ENCODE peak calls at places on chromosomes 5 and 9, in seven cellular contexts. A is CD8-positive, alpha-beta T cell; X is MM.1S; D is GM06990; Z is kidney epithelial cell; L is fibroblast of lung; W is SJSA1. B is an unnamed sample.

GRCh38 chr5:7394889-7395431 is 978 bp upstream of the ADCY2 start:
- DNase-seq in A (no peak), X (no peak), D (no peak), Z (no peak), L (no peak), W (no peak), B (no peak)

GRCh38 chr9:129145841-129146292 is 32.2 kb downstream of the IER5L start:
- DNase-seq in A (no peak), X (no peak), D (no peak), Z (no peak), L (peak; percentile 97), W (peak; percentile 68), B (no peak)

GRCh38 chr9:93958875-93959682 is 3.9 kb upstream of the BARX1 start:
- DNase-seq in A (no peak), X (no peak), D (no peak), Z (no peak), L (peak; percentile 34), W (no peak), B (no peak)

GRCh38 chr5:169970334-169970733 is 10.0 kb downstream of the INSYN2B start:
- DNase-seq in A (no peak), X (no peak), D (no peak), Z (no peak), L (no peak), W (no peak), B (no peak)

GRCh38 chr5:74766348-74766886 is 500 bp downstream of the GFM2 start:
- DNase-seq in A (no peak), X (peak; percentile 67), D (peak; percentile 9), Z (no peak), L (peak; percentile 73), W (no peak), B (peak; percentile 55)

GRCh38 chr9:69674741-69675438 is 2.7 kb upstream of the APBA1 start:
- DNase-seq in A (no peak), X (no peak), D (no peak), Z (no peak), L (peak; percentile 89), W (no peak), B (no peak)

GRCh38 chr9:95206143-95206542 is 111.4 kb downstream of the FANCC start:
- DNase-seq in A (no peak), X (no peak), D (no peak), Z (no peak), L (peak; percentile 39), W (peak; percentile 72), B (no peak)

GRCh38 chr5:98804066-98804465 is 30.6 kb downstream of the RGMB start:
- DNase-seq in A (no peak), X (no peak), D (no peak), Z (no peak), L (no peak), W (no peak), B (no peak)

GRCh38 chr5:132873119-132873929 is at the start of gene LEAP2:
- DNase-seq in A (no peak), X (no peak), D (no peak), Z (no peak), L (no peak), W (no peak), B (no peak)

GRCh38 chr9:12775373-12775962 is 648 bp downstream of the LURAP1L start:
- DNase-seq in A (no peak), X (peak; percentile 22), D (no peak), Z (no peak), L (no peak), W (no peak), B (no peak)

GRCh38 chr5:153565822-153566221 is 75.4 kb downstream of the GRIA1 start:
- DNase-seq in A (no peak), X (no peak), D (no peak), Z (no peak), L (peak; percentile 75), W (no peak), B (no peak)

GRCh38 chr9:9229269-9229668 is 1383.5 kb downstream of the PTPRD start:
- DNase-seq in A (no peak), X (no peak), D (no peak), Z (no peak), L (no peak), W (no peak), B (no peak)

GRCh38 chr9:5389109-5389732 is 48.5 kb downstream of the PLGRKT start:
- DNase-seq in A (no peak), X (peak; percentile 43), D (peak; percentile 20), Z (peak; percentile 71), L (peak; percentile 78), W (peak; percentile 53), B (no peak)

GRCh38 chr5:17807069-17807468 is 172.8 kb downstream of the TAF11L14 start:
- DNase-seq in A (no peak), X (no peak), D (no peak), Z (no peak), L (no peak), W (no peak), B (no peak)

GRCh38 chr9:69176446-69177135 is 2.5 kb downstream of the TJP2 start:
- DNase-seq in A (no peak), X (no peak), D (peak; percentile 37), Z (no peak), L (peak; percentile 38), W (no peak), B (no peak)

GRCh38 chr5:15774632-15775031 is 274.7 kb downstream of the FBXL7 start:
- DNase-seq in A (no peak), X (no peak), D (no peak), Z (no peak), L (no peak), W (no peak), B (no peak)

GRCh38 chr9:108142142-108142503 is 652.6 kb upstream of the KLF4 start:
- DNase-seq in A (no peak), X (no peak), D (no peak), Z (no peak), L (no peak), W (no peak), B (no peak)

GRCh38 chr5:56155085-56155484 is 78.0 kb downstream of the ANKRD55 start:
- DNase-seq in A (peak; percentile 16), X (peak; percentile 53), D (no peak), Z (no peak), L (peak; percentile 53), W (no peak), B (no peak)

GRCh38 chr9:2271426-2271825 is 256.3 kb downstream of the SMARCA2 start:
- DNase-seq in A (no peak), X (no peak), D (peak; percentile 48), Z (no peak), L (peak; percentile 28), W (no peak), B (no peak)

GRCh38 chr9:4574657-4575243 is 84.5 kb downstream of the SLC1A1 start:
- DNase-seq in A (no peak), X (no peak), D (no peak), Z (no peak), L (no peak), W (no peak), B (peak; percentile 8)

DNA sequence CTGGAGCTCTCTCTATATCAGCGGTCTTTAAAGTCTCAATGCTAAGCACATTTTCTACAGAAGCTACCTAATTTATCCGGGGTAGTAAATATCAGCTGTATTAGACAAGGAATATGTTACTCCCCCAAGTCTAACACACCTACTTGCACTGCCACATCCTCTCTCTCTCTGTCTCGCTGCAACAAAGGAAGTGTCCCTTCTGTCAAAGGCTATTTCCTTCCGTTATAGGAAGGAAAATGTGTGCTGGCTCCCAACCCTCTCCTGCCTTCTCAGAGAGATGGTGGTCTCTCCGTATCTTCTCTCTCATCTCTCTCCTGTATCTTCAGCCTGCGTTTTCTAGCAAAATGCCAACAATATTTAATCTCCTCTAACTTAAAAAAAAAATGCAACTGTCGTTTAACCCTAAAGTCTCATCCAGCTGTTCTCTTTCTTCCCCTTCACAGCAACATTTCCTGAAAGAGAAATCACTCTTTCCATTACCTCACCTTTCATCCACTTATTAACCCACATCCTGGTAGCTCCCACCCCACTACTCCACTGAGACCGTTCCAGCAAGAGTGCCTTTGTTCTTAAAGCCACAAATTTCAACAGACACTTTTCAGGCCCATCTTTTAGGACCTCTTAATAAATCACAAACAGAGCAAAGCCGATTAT is 2.3 kb downstream of the TTF1 start:
- DNase-seq in A (no peak), X (no peak), D (no peak), Z (peak; percentile 35), L (no peak), W (no peak), B (peak; percentile 69)
- H3K4me3 ChIP-seq in A (peak overlapping the region; percentile 1), X (no peak overlapping the region), D (peak overlapping the region; percentile 13), Z (no peak overlapping the region), L (no peak overlapping the region), W (no peak overlapping the region), B (peak overlapping the region; percentile 56)

DNA sequence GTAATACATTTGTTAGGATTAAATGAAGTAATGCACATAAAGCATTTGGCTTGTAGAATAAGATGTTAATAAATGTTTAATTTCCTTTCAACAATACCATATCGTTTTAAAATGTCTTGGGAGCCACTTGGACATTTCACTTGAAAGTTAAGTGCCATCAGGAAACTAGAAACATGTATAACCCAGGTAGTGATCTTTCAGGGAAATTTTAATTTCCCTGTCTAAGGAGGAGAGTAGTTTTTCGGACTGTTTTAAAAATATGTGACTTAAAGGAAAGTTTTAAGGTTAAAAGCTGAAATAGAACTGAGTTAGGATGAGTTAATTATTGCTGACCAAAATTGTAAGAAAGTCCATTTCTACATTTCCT is 18.0 kb downstream of the CDC42SE2 start:
- DNase-seq in A (no peak), X (no peak), D (no peak), Z (no peak), L (no peak), W (no peak), B (no peak)
- H3K4me3 ChIP-seq in A (peak overlapping the region; percentile 47), X (peak overlapping the region; percentile 39), D (peak overlapping the region; percentile 50), Z (no peak overlapping the region), L (no peak overlapping the region), W (no peak overlapping the region), B (peak overlapping the region; percentile 92)

GRCh38 chr5:59140133-59140532 is 557.3 kb downstream of the RAB3C start:
- DNase-seq in A (no peak), X (no peak), D (no peak), Z (no peak), L (no peak), W (no peak), B (no peak)

GRCh38 chr5:59146729-59147128 is 563.9 kb downstream of the RAB3C start:
- DNase-seq in A (no peak), X (no peak), D (no peak), Z (no peak), L (no peak), W (no peak), B (no peak)

GRCh38 chr5:59142138-59142537 is 559.3 kb downstream of the RAB3C start:
- DNase-seq in A (no peak), X (no peak), D (no peak), Z (no peak), L (no peak), W (no peak), B (no peak)

GRCh38 chr5:59142927-59143326 is 560.1 kb downstream of the RAB3C start:
- DNase-seq in A (no peak), X (no peak), D (no peak), Z (no peak), L (no peak), W (no peak), B (no peak)

DNA sequence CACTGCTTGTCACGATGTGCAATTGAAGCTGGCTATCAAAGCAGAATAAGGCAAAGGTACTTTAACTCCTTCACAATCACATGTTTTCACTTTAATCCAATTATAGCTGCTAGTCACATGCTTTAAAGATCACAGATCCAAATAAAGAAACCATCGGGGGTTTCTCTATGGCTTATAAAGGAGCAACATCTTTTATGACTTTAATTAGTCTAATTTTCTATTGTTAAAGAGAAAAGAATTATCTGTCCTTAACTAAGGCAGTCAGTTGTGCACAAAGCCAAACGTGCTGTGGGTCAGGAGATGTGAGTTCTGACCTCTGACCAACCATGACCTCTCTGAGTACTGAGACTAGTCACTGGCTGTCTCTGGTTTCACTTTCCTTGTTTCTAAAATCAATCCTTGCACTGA is 561.1 kb downstream of the RAB3C start:
- DNase-seq in A (no peak), X (peak; percentile 56), D (no peak), Z (no peak), L (no peak), W (no peak), B (no peak)
- H3K4me3 ChIP-seq in A (no peak overlapping the region), X (no peak overlapping the region), D (no peak overlapping the region), Z (no peak overlapping the region), L (no peak overlapping the region), W (no peak overlapping the region), B (no peak overlapping the region)

GRCh38 chr5:164861610-164862009 is 1356.2 kb downstream of the MAT2B start:
- DNase-seq in A (no peak), X (no peak), D (no peak), Z (no peak), L (no peak), W (no peak), B (no peak)
- H3K4me3 ChIP-seq in A (no peak overlapping the region), X (no peak overlapping the region), D (no peak overlapping the region), Z (no peak overlapping the region), L (no peak overlapping the region), W (no peak overlapping the region), B (no peak overlapping the region)

B was measured in CD4-positive, CD25-positive, alpha-beta regulatory T cell.